ENCODE peak calls at places on chromosomes 1 and 21, in nine cellular contexts. X is EL; H is A549; I is central memory CD4-positive, alpha-beta T cell; E is ureter; O is HFF-Myc; R is activated gamma-delta T cell treated with Interleukin-2 at 50 U/mL for 16 hours; C is NCI-H345; N is mucosa of descending colon. D is an unnamed sample.

GRCh38 chr1:227785094-227785811 is 30.2 kb upstream of the PRSS38 start:
- DNase-seq in X (no peak), H (no peak), I (no peak), E (no peak), O (no peak), R (no peak), C (no peak), N (peak; percentile 8), D (no peak)

GRCh38 chr1:14672030-14672429 is 73.5 kb downstream of the KAZN start:
- DNase-seq in X (no peak), H (no peak), I (no peak), E (no peak), O (no peak), R (no peak), C (no peak), N (no peak), D (no peak)

GRCh38 chr1:195754874-195755273 is 853.4 kb downstream of the KCNT2 start:
- DNase-seq in X (no peak), H (no peak), I (no peak), E (no peak), O (no peak), R (no peak), C (no peak), N (no peak), D (no peak)

GRCh38 chr1:58779837-58780585 is 3.8 kb downstream of the JUN start:
- DNase-seq in X (peak; percentile 77), H (no peak), I (peak; percentile 36), E (peak; percentile 61), O (no peak), R (no peak), C (peak; percentile 85), N (peak; percentile 45), D (no peak)

GRCh38 chr21:39048064-39048463 is 135.2 kb downstream of the PSMG1 start:
- DNase-seq in X (peak; percentile 57), H (peak; percentile 32), I (no peak), E (no peak), O (no peak), R (no peak), C (peak; percentile 31), N (peak; percentile 50), D (no peak)

GRCh38 chr1:33971018-33971710 is 107.3 kb downstream of the HMGB4 start:
- DNase-seq in X (no peak), H (no peak), I (no peak), E (no peak), O (no peak), R (no peak), C (no peak), N (no peak), D (no peak)

GRCh38 chr1:193406901-193407300 is 220.5 kb upstream of the B3GALT2 start:
- DNase-seq in X (peak; percentile 63), H (peak; percentile 24), I (peak; percentile 50), E (no peak), O (peak; percentile 52), R (no peak), C (no peak), N (no peak), D (no peak)

GRCh38 chr1:83583351-83584014 is 415.4 kb downstream of the TTLL7 start:
- DNase-seq in X (no peak), H (no peak), I (peak; percentile 12), E (no peak), O (peak; percentile 16), R (peak; percentile 10), C (peak; percentile 10), N (peak; percentile 48), D (no peak)

GRCh38 chr1:168665975-168666374 is 63.0 kb downstream of the DPT start:
- DNase-seq in X (no peak), H (no peak), I (no peak), E (no peak), O (no peak), R (no peak), C (no peak), N (no peak), D (no peak)

GRCh38 chr1:212749924-212750535 is 41.5 kb downstream of the NSL1 start:
- DNase-seq in X (peak; percentile 84), H (peak; percentile 64), I (no peak), E (no peak), O (peak; percentile 76), R (no peak), C (peak; percentile 66), N (no peak), D (no peak)

GRCh38 chr21:45334591-45335081 is 46.9 kb upstream of the POFUT2 start:
- DNase-seq in X (no peak), H (no peak), I (no peak), E (no peak), O (no peak), R (no peak), C (no peak), N (no peak), D (no peak)

GRCh38 chr1:228141871-228142615 is 2.0 kb downstream of the GUK1 start:
- DNase-seq in X (no peak), H (no peak), I (no peak), E (peak; percentile 48), O (no peak), R (no peak), C (no peak), N (peak; percentile 34), D (peak; percentile 3)